ENCODE peak calls at places on chromosomes 11 and 22, in four cellular contexts. One of them, this sample, is unnamed.

GRCh38 chr11:100777118-100777517 is 90.0 kb downstream of the ARHGAP42 start:
- DNase-seq in CD4-positive, CD25-positive, alpha-beta regulatory T cell: no peak
- DNase-seq in activated CD4-positive, alpha-beta T cell treated with anti-CD3 and anti-CD28 coated beads, Interleukin-2, amount 50 U/mL, for 1 hour: no peak
- DNase-seq in NCI-H146: no peak
- DNase-seq in this sample: no peak

GRCh38 chr11:18794956-18795355 is 3.4 kb upstream of the PTPN5 start:
- DNase-seq in CD4-positive, CD25-positive, alpha-beta regulatory T cell: no peak
- DNase-seq in activated CD4-positive, alpha-beta T cell treated with anti-CD3 and anti-CD28 coated beads, Interleukin-2, amount 50 U/mL, for 1 hour: no peak
- DNase-seq in NCI-H146: no peak
- DNase-seq in this sample: no peak

GRCh38 chr11:116379185-116379828 is 393.5 kb downstream of the BUD13 start:
- DNase-seq in CD4-positive, CD25-positive, alpha-beta regulatory T cell: no peak
- DNase-seq in activated CD4-positive, alpha-beta T cell treated with anti-CD3 and anti-CD28 coated beads, Interleukin-2, amount 50 U/mL, for 1 hour: no peak
- DNase-seq in NCI-H146: no peak
- DNase-seq in this sample: no peak

GRCh38 chr11:75911459-75911858 is 96.4 kb downstream of the UVRAG start:
- DNase-seq in CD4-positive, CD25-positive, alpha-beta regulatory T cell: no peak
- DNase-seq in activated CD4-positive, alpha-beta T cell treated with anti-CD3 and anti-CD28 coated beads, Interleukin-2, amount 50 U/mL, for 1 hour: no peak
- DNase-seq in NCI-H146: no peak
- DNase-seq in this sample: no peak

GRCh38 chr11:47973173-47973572 is 7.2 kb upstream of the PTPRJ start:
- DNase-seq in CD4-positive, CD25-positive, alpha-beta regulatory T cell: no peak
- DNase-seq in activated CD4-positive, alpha-beta T cell treated with anti-CD3 and anti-CD28 coated beads, Interleukin-2, amount 50 U/mL, for 1 hour: no peak
- DNase-seq in NCI-H146: no peak
- DNase-seq in this sample: no peak

GRCh38 chr11:1116666-1117390 is 40.9 kb upstream of the MUC5AC start:
- DNase-seq in CD4-positive, CD25-positive, alpha-beta regulatory T cell: no peak
- DNase-seq in activated CD4-positive, alpha-beta T cell treated with anti-CD3 and anti-CD28 coated beads, Interleukin-2, amount 50 U/mL, for 1 hour: no peak
- DNase-seq in NCI-H146: no peak
- DNase-seq in this sample: no peak

GRCh38 chr11:111814567-111814966 is 48.4 kb upstream of the PPP2R1B start:
- DNase-seq in CD4-positive, CD25-positive, alpha-beta regulatory T cell: no peak
- DNase-seq in activated CD4-positive, alpha-beta T cell treated with anti-CD3 and anti-CD28 coated beads, Interleukin-2, amount 50 U/mL, for 1 hour: no peak
- DNase-seq in NCI-H146: no peak
- DNase-seq in this sample: no peak

GRCh38 chr11:133078591-133079179 is 453.6 kb downstream of the OPCML start:
- DNase-seq in CD4-positive, CD25-positive, alpha-beta regulatory T cell: no peak
- DNase-seq in activated CD4-positive, alpha-beta T cell treated with anti-CD3 and anti-CD28 coated beads, Interleukin-2, amount 50 U/mL, for 1 hour: no peak
- DNase-seq in NCI-H146: peak
- DNase-seq in this sample: no peak

GRCh38 chr11:109929308-109929707 is 163.9 kb upstream of the ZC3H12C start:
- DNase-seq in CD4-positive, CD25-positive, alpha-beta regulatory T cell: no peak
- DNase-seq in activated CD4-positive, alpha-beta T cell treated with anti-CD3 and anti-CD28 coated beads, Interleukin-2, amount 50 U/mL, for 1 hour: no peak
- DNase-seq in NCI-H146: no peak
- DNase-seq in this sample: no peak

GRCh38 chr22:35894937-35895708 is 133.5 kb downstream of the RBFOX2 start:
- DNase-seq in CD4-positive, CD25-positive, alpha-beta regulatory T cell: no peak
- DNase-seq in activated CD4-positive, alpha-beta T cell treated with anti-CD3 and anti-CD28 coated beads, Interleukin-2, amount 50 U/mL, for 1 hour: no peak
- DNase-seq in NCI-H146: no peak
- DNase-seq in this sample: no peak

GRCh38 chr11:29293825-29294224 is 723.0 kb downstream of the KCNA4 start:
- DNase-seq in CD4-positive, CD25-positive, alpha-beta regulatory T cell: no peak
- DNase-seq in activated CD4-positive, alpha-beta T cell treated with anti-CD3 and anti-CD28 coated beads, Interleukin-2, amount 50 U/mL, for 1 hour: no peak
- DNase-seq in NCI-H146: no peak
- DNase-seq in this sample: no peak

GRCh38 chr22:27996529-27996925 is 77.5 kb upstream of the PITPNB start:
- DNase-seq in CD4-positive, CD25-positive, alpha-beta regulatory T cell: no peak
- DNase-seq in activated CD4-positive, alpha-beta T cell treated with anti-CD3 and anti-CD28 coated beads, Interleukin-2, amount 50 U/mL, for 1 hour: no peak
- DNase-seq in NCI-H146: no peak
- DNase-seq in this sample: no peak

GRCh38 chr11:108069947-108070346 is 51.4 kb upstream of the ACAT1 start:
- DNase-seq in CD4-positive, CD25-positive, alpha-beta regulatory T cell: no peak
- DNase-seq in activated CD4-positive, alpha-beta T cell treated with anti-CD3 and anti-CD28 coated beads, Interleukin-2, amount 50 U/mL, for 1 hour: no peak
- DNase-seq in NCI-H146: no peak
- DNase-seq in this sample: no peak

This sample was measured in aorta.